ENCODE peak calls at places on chromosomes 12 and 14, in eight cellular contexts. O is cardiac fibroblast; H is transverse colon; Z is progenitor cell of endocrine pancreas; R is iPS-NIHi11; N is activated T-cell treated with anti-CD3 and anti-CD28 coated beads, Interleukin-2, amount 50 U/mL, for 72 hours; C is hypothalamus; D is LNCaP clone FGC. V is an unnamed sample.

GRCh38 chr14:103925316-103925715 is 2.9 kb upstream of the TDRD9 start:
- DNase-seq in N (no peak), R (no peak), O (no peak), Z (no peak), C (no peak), H (no peak), D (no peak), V (no peak)

GRCh38 chr12:15700595-15700994 is 88.6 kb downstream of the EPS8 start:
- DNase-seq in D (no peak), R (no peak), O (peak; percentile 92), C (no peak), Z (no peak), N (no peak), H (no peak), V (peak; percentile 96)

GRCh38 chr14:75226755-75227544 is 50.5 kb upstream of the TMED10 start:
- DNase-seq in H (peak; percentile 59), N (peak; percentile 15), C (no peak), Z (no peak), R (no peak), D (no peak), O (no peak), V (no peak)

GRCh38 chr12:54959291-54960018 is 25.1 kb downstream of the TESPA1 start:
- DNase-seq in O (no peak), C (no peak), Z (no peak), H (no peak), R (no peak), D (no peak), N (no peak), V (no peak)

GRCh38 chr12:105218434-105218833 is 17.5 kb downstream of the APPL2 start:
- DNase-seq in H (no peak), N (no peak), D (no peak), C (no peak), Z (no peak), O (no peak), R (no peak), V (no peak)

GRCh38 chr12:92034858-92035401 is 110.7 kb downstream of the BTG1 start:
- DNase-seq in N (peak; percentile 34), D (peak; percentile 4), C (no peak), O (peak; percentile 53), R (no peak), H (peak; percentile 73), Z (no peak), V (peak; percentile 71)

GRCh38 chr14:75452900-75453816 is 25.3 kb downstream of the JDP2 start:
- DNase-seq in R (peak; percentile 85), O (peak; percentile 97), D (no peak), Z (peak; percentile 19), C (no peak), N (no peak), H (peak; percentile 50), V (peak; percentile 75)

GRCh38 chr12:86134571-86134970 is 121.6 kb downstream of the MGAT4C start:
- DNase-seq in D (no peak), R (no peak), Z (no peak), H (no peak), O (peak; percentile 7), N (no peak), C (no peak), V (peak; percentile 51)

GRCh38 chr12:109308534-109309440 is at the start of gene FOXN4:
- DNase-seq in H (no peak), N (no peak), D (no peak), Z (peak; percentile 48), O (no peak), R (peak; percentile 79), C (no peak), V (no peak)

GRCh38 chr12:114687802-114688201 is 3.8 kb upstream of the TBX3 start:
- DNase-seq in O (no peak), H (no peak), N (no peak), D (no peak), R (no peak), C (no peak), Z (no peak), V (no peak)

GRCh38 chr12:1830401-1830845 is 10.1 kb downstream of the LRTM2 start:
- DNase-seq in H (no peak), R (no peak), O (no peak), N (no peak), Z (no peak), C (no peak), D (no peak), V (no peak)

GRCh38 chr14:78403278-78403815 is 233.2 kb downstream of the NRXN3 start:
- DNase-seq in D (no peak), Z (no peak), N (no peak), R (no peak), O (peak; percentile 58), C (no peak), H (no peak), V (peak; percentile 71)

GRCh38 chr14:101740981-101741380 is 20.5 kb upstream of the PPP2R5C start:
- DNase-seq in D (no peak), R (no peak), O (no peak), C (no peak), N (no peak), Z (no peak), H (no peak), V (no peak)

GRCh38 chr14:80152166-80152565 is 59.1 kb downstream of the DIO2 start:
- DNase-seq in R (no peak), O (no peak), N (no peak), Z (no peak), C (no peak), D (no peak), H (no peak), V (no peak)

GRCh38 chr12:57765003-57765697 is 1.7 kb downstream of the CYP27B1 start:
- DNase-seq in N (peak; percentile 74), D (no peak), Z (no peak), O (peak; percentile 32), H (peak; percentile 64), C (no peak), R (peak; percentile 66), V (no peak)